ENCODE peak calls at places on chromosomes 2 and 18, in seven cellular contexts. One of them, this sample, is unnamed.

GRCh38 chr2:88188741-88189140 is 18.6 kb downstream of the THNSL2 start:
- DNase-seq in heart right ventricle: no peak
- DNase-seq in foreskin fibroblast: peak
- DNase-seq in cardiac muscle cell: no peak
- DNase-seq in fibroblast of the aortic adventitia: peak
- DNase-seq in stomach: no peak
- DNase-seq in AG09319: peak
- DNase-seq in this sample: no peak

GRCh38 chr2:70954886-70955285 is 19.2 kb downstream of the ATP6V1B1 start:
- DNase-seq in cardiac muscle cell: no peak
- DNase-seq in stomach: no peak
- DNase-seq in foreskin fibroblast: no peak
- DNase-seq in fibroblast of the aortic adventitia: no peak
- DNase-seq in heart right ventricle: no peak
- DNase-seq in AG09319: no peak
- DNase-seq in this sample: no peak

GRCh38 chr2:152647417-152648010 is 69.7 kb downstream of the PRPF40A start:
- DNase-seq in fibroblast of the aortic adventitia: peak
- DNase-seq in stomach: peak
- DNase-seq in cardiac muscle cell: peak
- DNase-seq in foreskin fibroblast: peak
- DNase-seq in heart right ventricle: peak
- DNase-seq in AG09319: no peak
- DNase-seq in this sample: peak

GRCh38 chr2:74860521-74860920 is 26.6 kb downstream of the HK2 start:
- DNase-seq in cardiac muscle cell: no peak
- DNase-seq in heart right ventricle: no peak
- DNase-seq in stomach: no peak
- DNase-seq in foreskin fibroblast: no peak
- DNase-seq in fibroblast of the aortic adventitia: no peak
- DNase-seq in AG09319: no peak
- DNase-seq in this sample: no peak

GRCh38 chr18:59700535-59700967 is 3.3 kb upstream of the CCBE1 start:
- DNase-seq in AG09319: no peak
- DNase-seq in fibroblast of the aortic adventitia: no peak
- DNase-seq in heart right ventricle: no peak
- DNase-seq in foreskin fibroblast: no peak
- DNase-seq in stomach: peak
- DNase-seq in cardiac muscle cell: no peak
- DNase-seq in this sample: no peak

GRCh38 chr2:150162241-150162942 is 325.1 kb downstream of the RND3 start:
- DNase-seq in cardiac muscle cell: no peak
- DNase-seq in fibroblast of the aortic adventitia: no peak
- DNase-seq in foreskin fibroblast: no peak
- DNase-seq in heart right ventricle: no peak
- DNase-seq in stomach: no peak
- DNase-seq in AG09319: no peak
- DNase-seq in this sample: no peak

GRCh38 chr2:212484563-212485080 is 54.0 kb downstream of the ERBB4 start:
- DNase-seq in heart right ventricle: no peak
- DNase-seq in cardiac muscle cell: peak
- DNase-seq in fibroblast of the aortic adventitia: no peak
- DNase-seq in foreskin fibroblast: peak
- DNase-seq in stomach: no peak
- DNase-seq in AG09319: no peak
- DNase-seq in this sample: no peak

GRCh38 chr18:47280121-47280520 is 28.7 kb upstream of the SKOR2 start:
- DNase-seq in cardiac muscle cell: no peak
- DNase-seq in heart right ventricle: no peak
- DNase-seq in fibroblast of the aortic adventitia: no peak
- DNase-seq in AG09319: no peak
- DNase-seq in foreskin fibroblast: no peak
- DNase-seq in stomach: no peak
- DNase-seq in this sample: no peak

GRCh38 chr2:81650048-81650971 is 1345.8 kb upstream of the LRRTM1 start:
- DNase-seq in fibroblast of the aortic adventitia: no peak
- DNase-seq in cardiac muscle cell: no peak
- DNase-seq in foreskin fibroblast: peak
- DNase-seq in AG09319: no peak
- DNase-seq in heart right ventricle: no peak
- DNase-seq in stomach: no peak
- DNase-seq in this sample: peak

GRCh38 chr2:224017976-224018375 is 21.1 kb downstream of the SERPINE2 start:
- DNase-seq in cardiac muscle cell: no peak
- DNase-seq in AG09319: no peak
- DNase-seq in fibroblast of the aortic adventitia: no peak
- DNase-seq in heart right ventricle: no peak
- DNase-seq in foreskin fibroblast: no peak
- DNase-seq in stomach: no peak
- DNase-seq in this sample: no peak

GRCh38 chr2:190802133-190802532 is 78.5 kb upstream of the GLS start:
- DNase-seq in stomach: no peak
- DNase-seq in foreskin fibroblast: no peak
- DNase-seq in fibroblast of the aortic adventitia: no peak
- DNase-seq in AG09319: no peak
- DNase-seq in heart right ventricle: no peak
- DNase-seq in cardiac muscle cell: no peak
- DNase-seq in this sample: no peak

GRCh38 chr2:212505583-212505982 is 33.0 kb downstream of the ERBB4 start:
- DNase-seq in fibroblast of the aortic adventitia: no peak
- DNase-seq in heart right ventricle: no peak
- DNase-seq in foreskin fibroblast: no peak
- DNase-seq in cardiac muscle cell: no peak
- DNase-seq in stomach: no peak
- DNase-seq in AG09319: no peak
- DNase-seq in this sample: no peak

GRCh38 chr2:116809074-116809473 is 1005.4 kb upstream of the DDX18 start:
- DNase-seq in fibroblast of the aortic adventitia: no peak
- DNase-seq in heart right ventricle: no peak
- DNase-seq in AG09319: no peak
- DNase-seq in cardiac muscle cell: no peak
- DNase-seq in stomach: no peak
- DNase-seq in foreskin fibroblast: peak
- DNase-seq in this sample: no peak

GRCh38 chr2:78070693-78071092 is 548.5 kb upstream of the LRRTM4 start:
- DNase-seq in AG09319: no peak
- DNase-seq in fibroblast of the aortic adventitia: no peak
- DNase-seq in stomach: no peak
- DNase-seq in cardiac muscle cell: no peak
- DNase-seq in foreskin fibroblast: no peak
- DNase-seq in heart right ventricle: no peak
- DNase-seq in this sample: peak

GRCh38 chr2:240576436-240577205 is 8.3 kb downstream of the RNPEPL1 start:
- DNase-seq in foreskin fibroblast: no peak
- DNase-seq in fibroblast of the aortic adventitia: no peak
- DNase-seq in cardiac muscle cell: no peak
- DNase-seq in heart right ventricle: peak
- DNase-seq in AG09319: no peak
- DNase-seq in stomach: no peak
- DNase-seq in this sample: no peak

GRCh38 chr2:216216951-216217903 is 108.1 kb downstream of the XRCC5 start:
- DNase-seq in cardiac muscle cell: no peak
- DNase-seq in foreskin fibroblast: peak
- DNase-seq in stomach: no peak
- DNase-seq in heart right ventricle: no peak
- DNase-seq in AG09319: peak
- DNase-seq in fibroblast of the aortic adventitia: peak
- DNase-seq in this sample: no peak

GRCh38 chr2:216217904-216218260 is 108.7 kb downstream of the XRCC5 start:
- DNase-seq in fibroblast of the aortic adventitia: no peak
- DNase-seq in cardiac muscle cell: no peak
- DNase-seq in AG09319: no peak
- DNase-seq in heart right ventricle: no peak
- DNase-seq in foreskin fibroblast: no peak
- DNase-seq in stomach: no peak
- DNase-seq in this sample: no peak

GRCh38 chr2:216219866-216220265 is 110.7 kb downstream of the XRCC5 start:
- DNase-seq in stomach: no peak
- DNase-seq in cardiac muscle cell: no peak
- DNase-seq in foreskin fibroblast: no peak
- DNase-seq in heart right ventricle: no peak
- DNase-seq in fibroblast of the aortic adventitia: no peak
- DNase-seq in AG09319: no peak
- DNase-seq in this sample: no peak

GRCh38 chr2:216214768-216215167 is 105.6 kb downstream of the XRCC5 start:
- DNase-seq in stomach: no peak
- DNase-seq in fibroblast of the aortic adventitia: no peak
- DNase-seq in foreskin fibroblast: no peak
- DNase-seq in heart right ventricle: no peak
- DNase-seq in AG09319: no peak
- DNase-seq in cardiac muscle cell: no peak
- DNase-seq in this sample: no peak

DNA sequence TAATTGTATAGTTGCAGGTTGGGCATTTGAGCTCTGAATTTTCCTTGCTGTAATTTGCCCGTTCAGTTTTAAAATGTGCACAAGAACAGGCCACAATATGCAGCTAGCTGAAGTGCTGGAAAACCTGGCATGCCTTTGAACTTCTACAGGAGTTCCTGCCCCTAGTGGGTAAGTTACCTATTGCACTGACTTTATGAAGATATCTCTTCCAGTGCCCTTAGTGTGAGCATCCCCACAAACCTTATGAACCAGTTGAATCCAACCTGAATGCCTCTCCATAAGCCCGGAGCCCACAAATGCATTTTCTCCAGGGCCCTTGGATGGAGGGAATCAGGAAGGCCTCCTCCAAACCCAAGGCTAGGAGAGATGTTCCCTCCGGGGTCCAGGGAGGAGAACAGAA is 106.8 kb downstream of the XRCC5 start:
- DNase-seq in stomach: no peak
- DNase-seq in AG09319: no peak
- DNase-seq in foreskin fibroblast: peak
- DNase-seq in fibroblast of the aortic adventitia: peak
- DNase-seq in heart right ventricle: no peak
- DNase-seq in cardiac muscle cell: peak
- DNase-seq in this sample: no peak
- TF ChIP-seq CTCF in stomach: no peak
- TF ChIP-seq CTCF in AG09319: peak
- TF ChIP-seq CTCF in foreskin fibroblast: peak
- TF ChIP-seq CTCF in fibroblast of the aortic adventitia: peak
- TF ChIP-seq CTCF in heart right ventricle: no peak
- TF ChIP-seq CTCF in cardiac muscle cell: peak
- TF ChIP-seq CTCF in this sample: peak

DNA sequence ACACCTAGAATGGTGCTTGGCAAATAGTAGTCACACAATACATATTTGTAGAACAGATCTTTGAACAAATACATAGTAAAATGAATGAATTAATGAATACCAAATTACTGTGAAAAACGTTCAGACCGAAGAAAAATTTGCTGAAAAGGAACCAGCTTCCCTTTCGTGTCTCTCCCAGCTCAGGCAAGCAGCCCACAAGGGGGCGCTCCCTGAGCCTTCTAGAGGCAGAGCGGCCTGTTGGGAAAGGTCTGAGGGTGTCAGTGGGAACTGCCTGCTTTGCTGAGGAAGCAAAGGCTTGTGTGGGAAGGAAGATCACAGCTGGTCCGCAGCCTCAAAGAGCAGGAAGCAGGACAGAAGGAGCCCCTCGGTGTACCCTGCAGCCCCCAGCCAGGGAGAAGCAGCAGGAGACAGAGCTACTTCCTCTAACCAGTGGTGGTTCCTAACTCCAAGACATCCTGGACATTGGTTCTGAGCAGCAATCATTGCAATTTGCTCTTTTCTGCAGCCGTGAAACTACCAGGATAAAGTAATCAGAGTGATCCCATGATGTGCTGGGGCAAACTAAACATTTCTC is 231.1 kb downstream of the ANKRD30B start:
- DNase-seq in cardiac muscle cell: peak
- DNase-seq in heart right ventricle: no peak
- DNase-seq in stomach: no peak
- DNase-seq in fibroblast of the aortic adventitia: peak
- DNase-seq in foreskin fibroblast: peak
- DNase-seq in AG09319: peak
- DNase-seq in this sample: no peak
- TF ChIP-seq CTCF in cardiac muscle cell: no peak
- TF ChIP-seq CTCF in heart right ventricle: no peak
- TF ChIP-seq CTCF in stomach: no peak
- TF ChIP-seq CTCF in fibroblast of the aortic adventitia: peak
- TF ChIP-seq CTCF in foreskin fibroblast: no peak
- TF ChIP-seq CTCF in AG09319: peak
- TF ChIP-seq CTCF in this sample: peak

DNA sequence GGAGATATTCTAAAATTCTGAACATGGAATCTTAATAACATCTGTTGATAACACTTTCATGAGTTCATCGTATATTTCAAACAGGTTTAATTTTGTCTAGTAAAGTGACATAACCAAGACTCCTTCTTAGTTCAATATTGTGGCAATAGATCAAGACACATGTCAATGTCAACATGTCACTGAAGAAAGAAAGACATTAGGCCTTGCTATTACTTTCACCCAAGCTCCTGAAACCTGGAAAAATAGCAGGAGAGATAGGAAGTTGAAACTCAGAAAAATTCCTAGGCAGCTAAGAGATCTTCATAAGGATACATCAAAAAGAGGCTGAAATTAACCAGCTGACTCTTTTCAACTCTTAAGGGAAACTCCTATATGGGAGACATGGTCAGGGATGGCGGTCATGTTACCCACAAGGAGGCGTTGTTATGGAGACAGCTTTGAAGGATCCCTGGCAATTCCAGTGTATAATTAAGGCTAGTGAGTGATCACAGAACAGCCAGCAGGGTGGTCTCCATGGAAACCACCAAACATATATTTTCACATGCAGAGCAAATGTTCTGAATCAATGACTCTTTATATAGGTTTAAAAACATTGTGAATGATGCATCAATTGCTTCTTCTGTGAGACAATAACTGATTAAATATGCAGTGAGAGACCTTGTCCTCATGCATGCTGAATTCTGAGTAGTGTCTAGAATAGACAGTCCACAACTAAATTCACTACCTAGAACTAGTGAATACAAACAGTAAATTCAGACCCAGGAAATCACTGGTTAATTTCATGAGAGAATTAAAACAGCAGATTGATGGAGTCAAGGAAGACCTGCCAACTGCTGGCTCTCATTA is 115.3 kb upstream of the RIOK3 start:
- DNase-seq in AG09319: no peak
- DNase-seq in stomach: no peak
- DNase-seq in cardiac muscle cell: no peak
- DNase-seq in foreskin fibroblast: no peak
- DNase-seq in heart right ventricle: no peak
- DNase-seq in fibroblast of the aortic adventitia: no peak
- DNase-seq in this sample: peak
- TF ChIP-seq CTCF in AG09319: no peak
- TF ChIP-seq CTCF in stomach: no peak
- TF ChIP-seq CTCF in cardiac muscle cell: peak
- TF ChIP-seq CTCF in foreskin fibroblast: no peak
- TF ChIP-seq CTCF in heart right ventricle: no peak
- TF ChIP-seq CTCF in fibroblast of the aortic adventitia: no peak
- TF ChIP-seq CTCF in this sample: no peak

DNA sequence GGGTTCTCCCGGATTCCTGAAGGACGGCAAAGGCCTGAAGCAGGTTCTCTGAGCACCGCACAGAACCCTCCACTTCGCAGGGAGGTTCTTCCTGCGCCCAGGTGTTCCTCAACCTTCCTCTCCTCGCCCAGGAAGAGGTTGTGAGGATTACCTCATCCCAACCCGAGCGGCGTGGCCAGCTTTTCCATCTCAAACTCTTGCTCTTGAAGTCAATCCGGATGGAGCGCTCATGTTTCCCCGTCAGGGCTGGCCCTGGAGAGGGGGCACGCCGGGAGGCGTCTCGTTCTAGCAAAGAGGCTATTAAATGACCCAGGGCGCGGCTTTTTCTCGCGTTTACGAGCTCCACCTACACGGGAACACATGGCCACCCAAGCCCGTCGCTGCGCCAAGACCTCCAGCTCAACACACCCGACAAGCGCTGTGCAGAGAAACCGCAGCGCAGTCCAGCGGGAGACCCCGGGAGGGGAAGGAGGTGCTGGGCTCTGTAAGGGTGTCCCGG is 565 bp upstream of the RAB10 start:
- DNase-seq in heart right ventricle: peak
- DNase-seq in cardiac muscle cell: peak
- DNase-seq in fibroblast of the aortic adventitia: peak
- DNase-seq in foreskin fibroblast: peak
- DNase-seq in stomach: peak
- DNase-seq in AG09319: peak
- DNase-seq in this sample: peak
- TF ChIP-seq CTCF in heart right ventricle: no peak
- TF ChIP-seq CTCF in cardiac muscle cell: no peak
- TF ChIP-seq CTCF in fibroblast of the aortic adventitia: no peak
- TF ChIP-seq CTCF in foreskin fibroblast: no peak
- TF ChIP-seq CTCF in stomach: no peak
- TF ChIP-seq CTCF in AG09319: no peak
- TF ChIP-seq CTCF in this sample: no peak